ENCODE peak calls at places on chromosome 13, in five cellular contexts. I is ascending aorta, G is GM20000, B is AG09319, W is AG04450. V is an unnamed sample.
A peak's percentile ranks its signal among the peaks of the same experiment; 100 is the strongest.

GRCh38 chr13:75901509-75901908 is 265.4 kb downstream of the LMO7 start:
- DNase-seq in W (no peak), G (no peak), B (no peak), I (no peak), V (no peak)

GRCh38 chr13:45718992-45719391 is 16.9 kb downstream of the CBY2 start:
- DNase-seq in I (no peak), G (no peak), W (no peak), B (no peak), V (peak; percentile 19)

GRCh38 chr13:67469623-67470022 is 239.5 kb upstream of the PCDH9 start:
- DNase-seq in W (no peak), G (no peak), B (no peak), I (no peak), V (no peak)

GRCh38 chr13:76516013-76516412 is 370.2 kb downstream of the KCTD12 start:
- DNase-seq in W (peak; percentile 78), I (no peak), B (peak; percentile 45), G (no peak), V (no peak)

GRCh38 chr13:77362166-77362565 is 35.3 kb upstream of the MYCBP2 start:
- DNase-seq in G (no peak), B (no peak), I (no peak), W (no peak), V (no peak)

GRCh38 chr13:50448535-50448981 is 394.9 kb downstream of the DLEU7 start:
- DNase-seq in B (no peak), G (no peak), I (no peak), W (no peak), V (peak; percentile 25)

GRCh38 chr13:45231722-45232121 is 30.9 kb upstream of the KCTD4 start:
- DNase-seq in G (peak; percentile 15), I (no peak), W (no peak), B (no peak), V (no peak)

GRCh38 chr13:59587030-59587429 is 576.7 kb downstream of the DIAPH3 start:
- DNase-seq in G (no peak), B (no peak), W (no peak), I (no peak), V (no peak)

GRCh38 chr13:72204291-72204690 is 337.3 kb upstream of the DACH1 start:
- DNase-seq in I (no peak), G (no peak), B (peak; percentile 16), W (no peak), V (no peak)

GRCh38 chr13:48626077-48626449 is 27.7 kb upstream of the CYSLTR2 start:
- DNase-seq in W (no peak), I (no peak), B (no peak), G (no peak), V (peak; percentile 73)

GRCh38 chr13:83975668-83976165 is 93.4 kb upstream of the SLITRK1 start:
- DNase-seq in I (no peak), W (no peak), G (no peak), B (no peak), V (no peak)

GRCh38 chr13:66477816-66478215 is 752.3 kb downstream of the PCDH9 start:
- DNase-seq in B (no peak), G (no peak), I (no peak), W (no peak), V (no peak)

GRCh38 chr13:114313061-114313860 is 1.0 kb upstream of the CHAMP1 start:
- DNase-seq in B (no peak), G (peak; percentile 71), W (no peak), I (no peak), V (no peak)

GRCh38 chr13:83440465-83440864 is 441.8 kb downstream of the SLITRK1 start:
- DNase-seq in I (no peak), W (no peak), B (no peak), G (no peak), V (no peak)

GRCh38 chr13:102847272-102848234 is 1.7 kb downstream of the ERCC5 start:
- DNase-seq in W (no peak), B (no peak), G (no peak), I (no peak), V (no peak)

GRCh38 chr13:44664308-44664707 is 88.2 kb upstream of the TSC22D1 start:
- DNase-seq in G (no peak), B (no peak), W (no peak), I (no peak), V (no peak)

GRCh38 chr13:46721054-46721453 is 75.9 kb downstream of the ESD start:
- DNase-seq in W (peak; percentile 16), I (peak; percentile 68), G (peak; percentile 24), B (peak; percentile 12), V (no peak)

GRCh38 chr13:33799950-33800592 is 17.9 kb upstream of the RFC3 start:
- DNase-seq in G (peak; percentile 21), I (no peak), W (no peak), B (no peak), V (no peak)

GRCh38 chr13:48570225-48570828 is 37.4 kb upstream of the RCBTB2 start:
- DNase-seq in B (no peak), G (no peak), W (no peak), I (no peak), V (no peak)

GRCh38 chr13:95388420-95389079 is 87.3 kb upstream of the ABCC4 start:
- DNase-seq in G (no peak), B (no peak), W (no peak), I (no peak), V (no peak)

GRCh38 chr13:30696278-30697176 is 38.8 kb upstream of the ALOX5AP start:
- DNase-seq in I (peak; percentile 73), B (no peak), W (no peak), G (no peak), V (no peak)

GRCh38 chr13:102569488-102569887 is 27.3 kb upstream of the TPP2 start:
- DNase-seq in W (no peak), I (no peak), G (no peak), B (no peak), V (no peak)

GRCh38 chr13:46715363-46715762 is 81.6 kb downstream of the ESD start:
- DNase-seq in W (no peak), G (no peak), B (no peak), I (no peak), V (no peak)

GRCh38 chr13:100630564-100630963 is 42.0 kb upstream of the GGACT start:
- DNase-seq in B (no peak), G (no peak), W (no peak), I (no peak), V (no peak)

GRCh38 chr13:77000475-77000874 is 8.6 kb downstream of the CLN5 start:
- DNase-seq in W (no peak), G (no peak), B (no peak), I (no peak), V (no peak)

GRCh38 chr13:110811008-110811720 is 97.7 kb downstream of the ING1 start:
- DNase-seq in G (no peak), I (no peak), W (no peak), B (no peak), V (no peak)

GRCh38 chr13:101977475-101977874 is 424.4 kb downstream of the FGF14 start:
- DNase-seq in I (no peak), W (no peak), B (no peak), G (no peak), V (no peak)

GRCh38 chr13:32581177-32581786 is 5.0 kb upstream of the PDS5B start:
- DNase-seq in I (no peak), W (no peak), G (peak; percentile 24), B (no peak), V (no peak)

GRCh38 chr13:101523732-101524131 is 71.3 kb downstream of the ITGBL1 start:
- DNase-seq in B (no peak), W (peak; percentile 7), G (no peak), I (peak; percentile 85), V (peak; percentile 61)

DNA sequence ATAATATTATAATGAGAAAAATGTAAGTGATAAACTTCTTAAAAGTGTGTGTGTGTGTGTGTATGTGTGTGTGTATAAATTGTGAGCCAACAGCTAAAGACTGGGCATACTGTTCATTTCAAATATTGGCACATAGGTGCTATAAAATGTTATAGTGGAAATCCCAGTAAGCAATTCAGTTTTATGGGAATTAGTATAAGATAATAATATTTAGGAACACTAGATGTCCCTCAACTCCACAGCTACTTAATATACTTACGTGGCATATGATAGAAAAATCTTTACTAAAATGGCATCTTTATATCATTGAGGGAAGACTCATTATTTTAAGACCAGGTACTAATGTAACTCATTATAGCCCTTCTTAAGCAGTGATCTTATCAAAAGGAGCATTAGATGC is 266.3 kb downstream of the MAB21L1 start:
- DNase-seq in G (no peak), I (no peak), B (no peak), W (no peak), V (no peak)
- TF ChIP-seq CTCF in G (no peak), I (no peak), B (no peak), W (no peak), V (no peak)

DNA sequence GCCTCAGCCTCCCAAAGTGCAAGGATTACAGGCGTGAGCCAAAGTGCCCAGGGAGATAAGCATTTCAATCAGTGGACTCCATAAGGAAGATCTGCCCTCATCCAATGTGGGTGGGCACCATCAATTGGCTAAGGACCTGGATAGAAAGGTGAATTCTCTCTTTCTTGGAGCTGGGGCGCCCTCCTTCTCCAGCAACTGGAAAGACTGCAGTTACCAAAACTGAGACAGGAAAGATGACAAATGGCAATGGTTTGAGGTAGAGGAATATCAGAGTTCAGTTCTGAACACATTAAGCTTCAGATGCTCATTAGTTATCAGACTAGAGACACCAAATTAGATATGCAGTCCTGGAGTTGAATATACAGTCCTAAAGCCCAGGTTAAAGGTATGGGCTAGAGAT is 10.5 kb upstream of the ELF1 start:
- DNase-seq in G (no peak), B (no peak), W (no peak), I (no peak), V (no peak)
- TF ChIP-seq CTCF in G (no peak), B (no peak), W (no peak), I (no peak), V (no peak)

DNA sequence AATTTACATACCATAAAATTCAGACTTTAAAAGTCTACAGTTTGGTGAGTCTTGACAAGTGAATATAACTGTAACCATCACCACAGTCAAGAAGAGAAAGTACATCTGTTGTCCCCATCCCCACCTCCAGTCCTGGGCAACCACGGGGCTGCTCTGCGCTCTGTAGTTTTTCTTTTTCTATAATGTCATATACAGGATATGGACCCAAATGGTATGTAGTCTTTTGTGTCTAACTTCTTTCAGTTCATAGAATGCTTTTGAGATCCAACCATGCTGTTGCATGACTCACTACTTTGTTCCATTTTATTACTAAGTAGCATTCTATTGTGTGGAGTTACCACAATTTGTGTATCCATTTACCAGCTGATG is 103.9 kb downstream of the DOCK9 start:
- DNase-seq in I (no peak), G (no peak), W (no peak), B (no peak), V (no peak)
- TF ChIP-seq CTCF in I (no peak), G (no peak), W (no peak), B (no peak), V (no peak)

DNA sequence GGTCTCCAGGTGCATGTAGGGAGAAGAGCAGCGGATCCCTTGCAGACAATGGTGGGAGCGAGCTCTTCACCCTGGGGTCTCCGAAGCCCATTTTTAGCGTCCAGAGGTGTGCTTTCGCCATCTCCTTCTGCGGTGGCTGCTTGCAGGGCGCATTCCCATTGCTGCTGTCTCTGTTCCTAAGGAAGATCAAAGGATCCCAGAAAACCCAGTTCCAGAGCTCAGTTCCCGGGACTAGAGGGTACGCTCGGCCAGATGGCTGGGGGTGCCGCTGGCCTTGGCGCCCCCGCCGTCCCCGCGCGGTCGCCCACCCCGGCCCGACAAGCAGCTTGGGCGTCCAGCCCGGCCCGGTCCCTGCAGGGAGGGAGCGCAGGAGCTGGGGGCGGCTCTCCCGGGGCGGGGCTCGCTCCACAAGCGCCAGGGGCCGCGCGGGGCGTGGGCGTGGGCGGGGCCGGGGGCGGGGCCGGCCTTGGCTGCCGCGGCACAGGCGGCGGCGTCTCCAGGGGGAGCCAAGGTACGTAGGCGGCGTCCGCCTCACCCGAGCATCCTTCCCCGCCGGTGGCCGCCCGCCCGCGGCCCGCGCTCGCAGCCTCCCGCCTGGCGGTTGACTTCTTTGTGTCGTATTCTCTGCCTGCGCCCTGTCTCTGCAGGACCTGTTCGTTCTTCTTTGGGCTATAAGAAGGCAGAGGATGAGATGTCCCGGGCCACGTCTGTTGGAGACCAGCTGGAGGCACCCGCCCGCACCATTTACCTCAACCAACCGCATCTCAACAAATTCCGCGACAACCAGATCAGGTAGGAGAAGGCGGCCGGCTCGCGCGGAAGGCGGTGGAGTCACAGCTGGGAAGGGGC is 96.8 kb downstream of the ATP8A2 start:
- DNase-seq in B (no peak), I (no peak), G (peak; percentile 64), W (no peak), V (no peak)
- TF ChIP-seq CTCF in B (no peak), I (no peak), G (no peak), W (no peak), V (no peak)